ENCODE peak calls at places on chromosome X, in nine cellular contexts. L is BJ, K is upper lobe of left lung, Q is heart left ventricle, O is neural progenitor cell, V is kidney epithelial cell, U is astrocyte of the spinal cord, C is heart right ventricle, H is endothelial cell of umbilical vein. I is an unnamed sample.

GRCh38 chrX:155819966-155820491 is 61.1 kb upstream of the VAMP7 start:
- DNase-seq in L (peak; percentile 38), K (no peak), Q (peak; percentile 66), O (peak; percentile 68), V (peak; percentile 42), U (peak; percentile 82), C (peak; percentile 78), H (peak; percentile 77), I (peak; percentile 88)

GRCh38 chrX:20118065-20118824 is 1.5 kb upstream of the MAP7D2 start:
- DNase-seq in L (no peak), K (no peak), Q (no peak), O (no peak), V (no peak), U (no peak), C (no peak), H (no peak), I (no peak)

GRCh38 chrX:22534643-22535042 is 261.9 kb downstream of the CBLL2 start:
- DNase-seq in L (peak; percentile 1), K (no peak), Q (peak; percentile 17), O (no peak), V (no peak), U (peak; percentile 86), C (peak; percentile 3), H (peak; percentile 1), I (peak; percentile 90)

GRCh38 chrX:135632353-135632752 is 81.1 kb upstream of the CT45A1 start:
- DNase-seq in L (no peak), K (no peak), Q (no peak), O (no peak), V (no peak), U (no peak), C (no peak), H (no peak), I (no peak)

GRCh38 chrX:32896132-32896531 is 315.2 kb downstream of the DMD start:
- DNase-seq in L (no peak), K (no peak), Q (no peak), O (no peak), V (no peak), U (no peak), C (no peak), H (no peak), I (no peak)

GRCh38 chrX:80667967-80668366 is 141.7 kb downstream of the BRWD3 start:
- DNase-seq in L (no peak), K (no peak), Q (no peak), O (no peak), V (no peak), U (no peak), C (no peak), H (no peak), I (no peak)

GRCh38 chrX:2471641-2472040 is 29.1 kb downstream of the DHRSX start:
- DNase-seq in L (no peak), K (no peak), Q (no peak), O (no peak), V (no peak), U (no peak), C (no peak), H (no peak), I (no peak)

GRCh38 chrX:111270339-111270738 is at the start of gene CAPN6:
- DNase-seq in L (no peak), K (no peak), Q (no peak), O (peak; percentile 77), V (no peak), U (no peak), C (no peak), H (no peak), I (no peak)

GRCh38 chrX:19846995-19847790 is 40.2 kb downstream of the SH3KBP1 start:
- DNase-seq in L (peak; percentile 70), K (no peak), Q (no peak), O (no peak), V (peak; percentile 56), U (peak; percentile 81), C (no peak), H (peak; percentile 38), I (peak; percentile 84)

GRCh38 chrX:67346667-67347066 is 197.2 kb upstream of the AR start:
- DNase-seq in L (no peak), K (no peak), Q (no peak), O (no peak), V (no peak), U (no peak), C (no peak), H (no peak), I (no peak)

GRCh38 chrX:96861228-96861627 is 22.5 kb upstream of the RPA4 start:
- DNase-seq in L (no peak), K (no peak), Q (no peak), O (no peak), V (no peak), U (no peak), C (no peak), H (no peak), I (no peak)

GRCh38 chrX:125090046-125090445 is 229.6 kb upstream of the TEX13C start:
- DNase-seq in L (no peak), K (no peak), Q (no peak), O (no peak), V (no peak), U (no peak), C (no peak), H (no peak), I (no peak)

GRCh38 chrX:153523269-153523668 is 5.8 kb downstream of the ATP2B3 start:
- DNase-seq in L (no peak), K (no peak), Q (no peak), O (no peak), V (no peak), U (no peak), C (no peak), H (no peak), I (no peak)

GRCh38 chrX:69066021-69066757 is 99.1 kb downstream of the PJA1 start:
- DNase-seq in L (no peak), K (no peak), Q (no peak), O (no peak), V (no peak), U (no peak), C (no peak), H (no peak), I (no peak)

GRCh38 chrX:69063486-69063885 is 101.8 kb downstream of the PJA1 start:
- DNase-seq in L (no peak), K (no peak), Q (no peak), O (no peak), V (no peak), U (no peak), C (no peak), H (no peak), I (no peak)

GRCh38 chrX:69062493-69062892 is 102.8 kb downstream of the PJA1 start:
- DNase-seq in L (no peak), K (no peak), Q (no peak), O (no peak), V (no peak), U (no peak), C (no peak), H (no peak), I (no peak)

GRCh38 chrX:69065451-69065850 is 99.8 kb downstream of the PJA1 start:
- DNase-seq in L (no peak), K (no peak), Q (no peak), O (no peak), V (peak; percentile 32), U (no peak), C (no peak), H (no peak), I (peak; percentile 33)

GRCh38 chrX:69060631-69061408 is 104.4 kb downstream of the PJA1 start:
- DNase-seq in L (no peak), K (no peak), Q (peak; percentile 40), O (peak; percentile 37), V (no peak), U (peak; percentile 34), C (peak; percentile 60), H (peak; percentile 33), I (peak; percentile 58)
- TF ChIP-seq CTCF in L (peak; percentile 35), K (no peak), Q (peak; percentile 31), O (peak; percentile 29), V (peak; percentile 41), U (peak; percentile 39), C (peak; percentile 67), H (no peak), I (peak; percentile 51)

DNA sequence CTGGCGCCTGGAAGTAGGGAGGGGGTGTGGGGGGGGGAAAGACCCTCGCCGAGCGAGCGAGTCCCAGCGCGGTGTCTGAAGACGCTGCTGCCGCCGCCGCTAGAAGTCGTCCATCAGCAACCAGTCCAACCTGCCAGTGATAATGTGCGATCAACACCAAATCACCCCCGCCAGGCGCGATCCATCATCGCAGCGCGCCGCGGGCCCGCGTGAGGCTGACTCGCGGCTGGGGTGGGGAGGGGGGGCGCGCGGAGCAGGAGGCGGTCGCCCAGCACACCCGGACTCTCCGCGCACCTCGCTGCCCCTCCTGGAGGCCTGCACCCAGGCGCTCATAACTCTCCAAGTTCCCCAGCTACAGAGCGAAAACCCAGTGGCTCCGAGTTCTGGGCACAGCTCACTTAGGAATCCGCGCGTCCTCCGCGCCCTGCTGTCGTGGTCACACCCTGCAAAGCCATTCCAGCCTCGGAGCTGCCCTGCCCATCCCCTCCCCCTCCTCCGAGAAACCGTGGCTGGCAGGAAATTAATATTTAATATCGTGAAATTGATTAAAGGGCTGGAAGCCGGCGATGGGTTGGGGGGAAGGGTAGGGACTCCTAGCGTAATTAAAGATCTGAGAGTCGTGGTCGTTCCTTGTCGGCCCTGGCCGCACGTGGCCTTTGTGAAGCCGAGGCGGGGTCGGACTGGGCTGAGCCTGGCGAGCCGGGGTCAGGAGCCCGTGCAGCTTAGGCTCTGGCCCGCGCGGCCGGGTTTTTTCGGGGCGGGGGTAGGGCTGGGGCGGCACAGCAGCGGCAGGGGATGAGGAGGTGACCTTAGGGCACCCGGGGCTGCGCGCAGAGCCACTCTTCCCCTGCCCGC is 58.1 kb upstream of the BCOR start:
- DNase-seq in L (no peak), K (peak; percentile 69), Q (no peak), O (peak; percentile 64), V (no peak), U (no peak), C (no peak), H (no peak), I (no peak)
- H3K4me3 ChIP-seq in L (no peak overlapping the region), K (peak overlapping the region; percentile 50), Q (no peak overlapping the region), O (peak overlapping the region; percentile 54), V (peak overlapping the region; percentile 35), U (peak overlapping the region; percentile 26), C (peak overlapping the region; percentile 56), H (no peak overlapping the region), I (no peak overlapping the region)

GRCh38 chrX:4550018-4550417 is 836.6 kb upstream of the PRKX start:
- DNase-seq in L (no peak), K (no peak), Q (no peak), O (no peak), V (no peak), U (no peak), C (no peak), H (no peak), I (no peak)
- TF ChIP-seq CTCF in L (no peak), K (no peak), Q (no peak), O (peak; percentile 25), V (peak; percentile 7), U (peak; percentile 4), C (no peak), H (no peak), I (no peak)

DNA sequence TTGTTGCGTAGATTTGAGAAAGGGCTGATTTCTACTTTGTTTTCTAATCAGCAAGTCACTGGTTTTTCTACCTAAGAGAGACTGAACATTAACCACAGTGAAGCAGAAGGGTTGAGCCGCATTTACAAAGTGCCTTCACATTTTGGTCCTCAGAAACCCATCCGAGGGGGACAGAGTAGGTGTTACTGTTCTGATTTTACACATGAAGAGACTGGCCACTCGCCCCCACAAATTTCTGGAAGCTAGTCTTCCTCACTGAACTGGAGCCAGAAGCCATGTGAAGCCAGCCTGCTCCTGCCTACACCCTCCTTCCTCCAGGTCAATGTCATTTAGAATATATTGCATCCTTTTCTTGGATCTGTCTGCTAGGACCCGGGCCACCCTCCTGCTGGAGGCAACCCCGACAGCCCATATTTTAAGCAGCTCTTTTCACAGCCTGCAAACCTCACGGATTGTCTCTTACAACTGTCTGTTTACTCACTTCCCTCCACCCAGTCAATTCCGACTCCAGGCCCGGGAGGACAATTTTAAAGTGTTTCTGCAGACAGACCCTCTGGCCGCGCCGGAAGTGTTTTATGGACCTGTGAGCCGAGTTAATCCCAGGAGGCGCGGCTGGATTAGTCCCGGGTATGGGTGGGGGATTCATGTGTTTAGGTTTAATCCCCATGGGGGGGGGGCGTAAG is 73.2 kb upstream of the BCOR start:
- DNase-seq in L (no peak), K (no peak), Q (no peak), O (peak; percentile 64), V (no peak), U (no peak), C (no peak), H (no peak), I (no peak)
- H3K4me3 ChIP-seq in L (no peak overlapping the region), K (peak overlapping the region; percentile 50), Q (no peak overlapping the region), O (peak overlapping the region; percentile 44), V (no peak overlapping the region), U (no peak overlapping the region), C (peak overlapping the region; percentile 69), H (no peak overlapping the region), I (peak overlapping the region; percentile 21)

I was measured in cardiac fibroblast.